ENCODE peak calls at places on chromosomes 12 and 14, in five cellular contexts. Y is HFF-Myc, V is putamen, B is hippocampal formation, H is lower leg skin. E is an unnamed sample.

GRCh38 chr14:31926123-31926522 is 151.0 kb upstream of the ARHGAP5 start:
- DNase-seq in Y (no peak), V (no peak), B (no peak), H (no peak), E (no peak)

GRCh38 chr12:66881401-66881800 is 202.5 kb upstream of the GRIP1 start:
- DNase-seq in Y (no peak), V (no peak), B (no peak), H (no peak), E (no peak)

GRCh38 chr14:95185452-95186392 is 28.4 kb upstream of the DICER1 start:
- DNase-seq in Y (no peak), V (peak), B (no peak), H (peak), E (no peak)

GRCh38 chr14:99195602-99196309 is 76.2 kb downstream of the BCL11B start:
- DNase-seq in Y (no peak), V (no peak), B (no peak), H (no peak), E (no peak)

GRCh38 chr14:71103662-71104484 is 196.6 kb downstream of the PCNX1 start:
- DNase-seq in Y (peak), V (peak), B (peak), H (no peak), E (no peak)

GRCh38 chr14:56490379-56490778 is 89.2 kb upstream of the TMEM260 start:
- DNase-seq in Y (no peak), V (no peak), B (no peak), H (no peak), E (no peak)

GRCh38 chr14:100839573-100840175 is 13.8 kb downstream of the MEG3 start:
- DNase-seq in Y (no peak), V (no peak), B (no peak), H (no peak), E (no peak)

GRCh38 chr12:47219243-47219642 is 139.5 kb upstream of the AMIGO2 start:
- DNase-seq in Y (no peak), V (no peak), B (no peak), H (no peak), E (no peak)

GRCh38 chr12:45732936-45733335 is 3.4 kb downstream of the ARID2 start:
- DNase-seq in Y (no peak), V (no peak), B (no peak), H (no peak), E (no peak)

GRCh38 chr14:103604620-103605019 is 24.4 kb upstream of the KLC1 start:
- DNase-seq in Y (no peak), V (no peak), B (no peak), H (no peak), E (no peak)

GRCh38 chr14:99475660-99476059 is 5.0 kb downstream of the SETD3 start:
- DNase-seq in Y (no peak), V (no peak), B (no peak), H (no peak), E (no peak)

GRCh38 chr14:46344327-46344937 is 307.1 kb downstream of the RPL10L start:
- DNase-seq in Y (no peak), V (no peak), B (no peak), H (no peak), E (no peak)

GRCh38 chr12:114399664-114400211 is 6.2 kb downstream of the TBX5 start:
- DNase-seq in Y (peak), V (no peak), B (no peak), H (no peak), E (no peak)

GRCh38 chr12:10901427-10901826 is 7.9 kb downstream of the TAS2R13 start:
- DNase-seq in Y (no peak), V (no peak), B (no peak), H (no peak), E (no peak)

GRCh38 chr14:103105580-103106168 is 11.1 kb downstream of the EXOC3L4 start:
- DNase-seq in Y (no peak), V (no peak), B (no peak), H (no peak), E (no peak)

GRCh38 chr14:66508547-66508845 is 549 bp downstream of the GPHN start:
- DNase-seq in Y (no peak), V (no peak), B (no peak), H (no peak), E (no peak)

GRCh38 chr12:62720661-62721330 is 214.2 kb downstream of the PPM1H start:
- DNase-seq in Y (peak), V (peak), B (peak), H (no peak), E (peak)

GRCh38 chr12:124457287-124458219 is 109.9 kb downstream of the NCOR2 start:
- DNase-seq in Y (no peak), V (peak), B (peak), H (peak), E (peak)

GRCh38 chr12:118073768-118074167 is 12.8 kb upstream of the WSB2 start:
- DNase-seq in Y (no peak), V (no peak), B (no peak), H (no peak), E (no peak)

GRCh38 chr14:100800041-100800440 is 25.9 kb upstream of the MEG3 start:
- DNase-seq in Y (no peak), V (no peak), B (no peak), H (no peak), E (no peak)

GRCh38 chr12:31387011-31387410 is 61.1 kb upstream of the SINHCAF start:
- DNase-seq in Y (no peak), V (no peak), B (no peak), H (no peak), E (no peak)

GRCh38 chr14:100438678-100439592 is 115.8 kb downstream of the SLC25A47 start:
- DNase-seq in Y (no peak), V (no peak), B (no peak), H (peak), E (no peak)

GRCh38 chr14:103329421-103330347 is 4.4 kb upstream of the EIF5 start:
- DNase-seq in Y (no peak), V (no peak), B (no peak), H (peak), E (no peak)

GRCh38 chr14:92489394-92490238 is 24.0 kb upstream of the RIN3 start:
- DNase-seq in Y (no peak), V (no peak), B (no peak), H (no peak), E (no peak)

GRCh38 chr12:120536064-120536791 is 2.1 kb downstream of the RNF10 start:
- DNase-seq in Y (no peak), V (no peak), B (no peak), H (no peak), E (no peak)

GRCh38 chr14:68844210-68844545 is 51.3 kb upstream of the ZFP36L1 start:
- DNase-seq in Y (no peak), V (no peak), B (no peak), H (no peak), E (no peak)

E was measured in nucleus accumbens.